ENCODE peak calls at places on chromosomes 1 and 21, in six cellular contexts. One of them, this sample, is unnamed. For H3K27me3 and H3K4me1, the result is how much of the 10 kb centered on the place peaks cover.

GRCh38 chr1:193539731-193540459 is 353.5 kb upstream of the B3GALT2 start:
- DNase-seq in sigmoid colon: no peak
- DNase-seq in uterus: no peak
- DNase-seq in heart left ventricle: no peak
- DNase-seq in prostate gland: no peak
- DNase-seq in esophagus squamous epithelium: no peak
- DNase-seq in this sample: no peak

GRCh38 chr1:25020851-25021585 is 90.9 kb upstream of the RUNX3 start:
- DNase-seq in sigmoid colon: no peak
- DNase-seq in uterus: no peak
- DNase-seq in heart left ventricle: peak
- DNase-seq in prostate gland: no peak
- DNase-seq in esophagus squamous epithelium: no peak
- DNase-seq in this sample: no peak

GRCh38 chr1:185917646-185918045 is 183.5 kb downstream of the HMCN1 start:
- DNase-seq in sigmoid colon: no peak
- DNase-seq in uterus: no peak
- DNase-seq in heart left ventricle: no peak
- DNase-seq in prostate gland: no peak
- DNase-seq in esophagus squamous epithelium: no peak
- DNase-seq in this sample: peak

GRCh38 chr21:41098076-41098475 is 69.9 kb upstream of the BACE2 start:
- DNase-seq in sigmoid colon: no peak
- DNase-seq in uterus: no peak
- DNase-seq in heart left ventricle: no peak
- DNase-seq in prostate gland: no peak
- DNase-seq in esophagus squamous epithelium: no peak
- DNase-seq in this sample: no peak

GRCh38 chr1:18951818-18952391 is 4.6 kb downstream of the IFFO2 start:
- DNase-seq in sigmoid colon: no peak
- DNase-seq in uterus: no peak
- DNase-seq in heart left ventricle: no peak
- DNase-seq in prostate gland: no peak
- DNase-seq in esophagus squamous epithelium: no peak
- DNase-seq in this sample: no peak

GRCh38 chr1:121587777-121588176 is 403.0 kb downstream of the SRGAP2C start:
- DNase-seq in sigmoid colon: no peak
- DNase-seq in uterus: no peak
- DNase-seq in heart left ventricle: no peak
- DNase-seq in prostate gland: no peak
- DNase-seq in esophagus squamous epithelium: no peak
- DNase-seq in this sample: no peak

GRCh38 chr1:165324050-165324449 is 32.5 kb downstream of the LMX1A start:
- DNase-seq in sigmoid colon: no peak
- DNase-seq in uterus: no peak
- DNase-seq in heart left ventricle: no peak
- DNase-seq in prostate gland: no peak
- DNase-seq in esophagus squamous epithelium: no peak
- DNase-seq in this sample: no peak

GRCh38 chr1:67264899-67265298 is 42.8 kb upstream of the IL12RB2 start:
- DNase-seq in sigmoid colon: no peak
- DNase-seq in uterus: no peak
- DNase-seq in heart left ventricle: no peak
- DNase-seq in prostate gland: no peak
- DNase-seq in esophagus squamous epithelium: no peak
- DNase-seq in this sample: no peak

GRCh38 chr21:45290948-45291612 is 3.4 kb upstream of the POFUT2 start:
- DNase-seq in sigmoid colon: peak
- DNase-seq in uterus: no peak
- DNase-seq in heart left ventricle: no peak
- DNase-seq in prostate gland: no peak
- DNase-seq in esophagus squamous epithelium: no peak
- DNase-seq in this sample: peak

GRCh38 chr1:197150336-197151005 is 4.0 kb upstream of the ASPM start:
- DNase-seq in sigmoid colon: no peak
- DNase-seq in uterus: no peak
- DNase-seq in heart left ventricle: no peak
- DNase-seq in prostate gland: no peak
- DNase-seq in esophagus squamous epithelium: no peak
- DNase-seq in this sample: no peak

GRCh38 chr1:42128984-42129383 is 24.2 kb upstream of the GUCA2B start:
- DNase-seq in sigmoid colon: no peak
- DNase-seq in uterus: no peak
- DNase-seq in heart left ventricle: no peak
- DNase-seq in prostate gland: no peak
- DNase-seq in esophagus squamous epithelium: no peak
- DNase-seq in this sample: no peak

GRCh38 chr1:9101510-9102146 is 27.3 kb downstream of the GPR157 start:
- DNase-seq in sigmoid colon: peak
- DNase-seq in uterus: peak
- DNase-seq in heart left ventricle: no peak
- DNase-seq in prostate gland: peak
- DNase-seq in esophagus squamous epithelium: no peak
- DNase-seq in this sample: peak

GRCh38 chr1:50651476-50652263 is 228.4 kb upstream of the DMRTA2 start:
- DNase-seq in sigmoid colon: no peak
- DNase-seq in uterus: no peak
- DNase-seq in heart left ventricle: no peak
- DNase-seq in prostate gland: no peak
- DNase-seq in esophagus squamous epithelium: no peak
- DNase-seq in this sample: no peak

GRCh38 chr21:32702702-32703101 is 25.1 kb downstream of the SYNJ1 start:
- DNase-seq in sigmoid colon: no peak
- DNase-seq in uterus: no peak
- DNase-seq in heart left ventricle: no peak
- DNase-seq in prostate gland: no peak
- DNase-seq in esophagus squamous epithelium: no peak
- DNase-seq in this sample: no peak

GRCh38 chr1:241212624-241213023 is 144.4 kb downstream of the RGS7 start:
- DNase-seq in sigmoid colon: no peak
- DNase-seq in uterus: no peak
- DNase-seq in heart left ventricle: no peak
- DNase-seq in prostate gland: no peak
- DNase-seq in esophagus squamous epithelium: no peak
- DNase-seq in this sample: peak

GRCh38 chr21:37863842-37864241 is 52.4 kb downstream of the KCNJ6 start:
- DNase-seq in sigmoid colon: no peak
- DNase-seq in uterus: no peak
- DNase-seq in heart left ventricle: no peak
- DNase-seq in prostate gland: no peak
- DNase-seq in esophagus squamous epithelium: no peak
- DNase-seq in this sample: no peak

DNA sequence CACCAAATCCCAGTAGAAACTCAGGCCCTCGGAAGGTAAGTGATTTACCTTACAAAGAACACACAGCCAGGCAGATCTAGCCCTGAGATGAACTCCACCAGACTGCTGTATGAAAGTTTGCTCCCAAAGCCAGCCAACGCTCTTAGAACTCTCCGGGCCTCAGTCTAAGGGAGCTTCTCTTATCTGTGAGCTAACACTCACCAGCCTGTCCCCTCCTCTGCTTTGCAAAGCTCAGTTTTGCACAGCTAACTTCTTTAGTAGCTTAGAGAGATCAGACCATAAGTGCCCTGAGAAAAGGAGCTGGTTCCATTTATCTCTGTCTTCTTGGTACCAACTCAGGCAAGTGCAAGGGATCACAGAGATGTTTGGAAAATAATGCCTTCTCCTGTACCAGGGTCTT is 195.8 kb upstream of the JUN start:
- DNase-seq in sigmoid colon: no peak
- DNase-seq in uterus: no peak
- DNase-seq in heart left ventricle: no peak
- DNase-seq in prostate gland: no peak
- DNase-seq in esophagus squamous epithelium: no peak
- DNase-seq in this sample: no peak
- TF ChIP-seq POLR2A in sigmoid colon: no peak
- TF ChIP-seq POLR2A in uterus: no peak
- TF ChIP-seq POLR2A in heart left ventricle: no peak
- TF ChIP-seq POLR2A in prostate gland: no peak
- TF ChIP-seq POLR2A in esophagus squamous epithelium: no peak
- TF ChIP-seq POLR2A in this sample: no peak

GRCh38 chr1:217135569-217135915 is 412.3 kb upstream of the ESRRG start:
- DNase-seq in sigmoid colon: no peak
- DNase-seq in uterus: no peak
- DNase-seq in heart left ventricle: no peak
- DNase-seq in prostate gland: no peak
- DNase-seq in esophagus squamous epithelium: no peak
- DNase-seq in this sample: no peak

GRCh38 chr1:217133958-217134856 is 411.0 kb upstream of the ESRRG start:
- DNase-seq in sigmoid colon: no peak
- DNase-seq in uterus: no peak
- DNase-seq in heart left ventricle: no peak
- DNase-seq in prostate gland: no peak
- DNase-seq in esophagus squamous epithelium: no peak
- DNase-seq in this sample: no peak

GRCh38 chr1:217136895-217137205 is 413.6 kb upstream of the ESRRG start:
- DNase-seq in sigmoid colon: no peak
- DNase-seq in uterus: no peak
- DNase-seq in heart left ventricle: no peak
- DNase-seq in prostate gland: no peak
- DNase-seq in esophagus squamous epithelium: no peak
- DNase-seq in this sample: no peak

GRCh38 chr1:217135987-217136894 is 413.0 kb upstream of the ESRRG start:
- DNase-seq in sigmoid colon: no peak
- DNase-seq in uterus: no peak
- DNase-seq in heart left ventricle: no peak
- DNase-seq in prostate gland: no peak
- DNase-seq in esophagus squamous epithelium: no peak
- DNase-seq in this sample: no peak

GRCh38 chr1:217134857-217135568 is 411.8 kb upstream of the ESRRG start:
- DNase-seq in sigmoid colon: no peak
- DNase-seq in uterus: no peak
- DNase-seq in heart left ventricle: no peak
- DNase-seq in prostate gland: no peak
- DNase-seq in esophagus squamous epithelium: no peak
- DNase-seq in this sample: no peak
- H3K27me3 ChIP-seq in sigmoid colon: half or more
- H3K27me3 ChIP-seq in uterus: under half
- H3K27me3 ChIP-seq in heart left ventricle: under half
- H3K27me3 ChIP-seq in prostate gland: under half
- H3K27me3 ChIP-seq in esophagus squamous epithelium: under half
- H3K27me3 ChIP-seq in this sample: half or more

GRCh38 chr21:42236693-42237092 is 17.8 kb downstream of the ABCG1 start:
- DNase-seq in sigmoid colon: no peak
- DNase-seq in uterus: no peak
- DNase-seq in heart left ventricle: no peak
- DNase-seq in prostate gland: no peak
- DNase-seq in esophagus squamous epithelium: no peak
- DNase-seq in this sample: no peak

GRCh38 chr21:42234464-42235241 is 15.7 kb downstream of the ABCG1 start:
- DNase-seq in sigmoid colon: peak
- DNase-seq in uterus: peak
- DNase-seq in heart left ventricle: peak
- DNase-seq in prostate gland: peak
- DNase-seq in esophagus squamous epithelium: no peak
- DNase-seq in this sample: peak

GRCh38 chr21:42236014-42236413 is 17.1 kb downstream of the ABCG1 start:
- DNase-seq in sigmoid colon: no peak
- DNase-seq in uterus: no peak
- DNase-seq in heart left ventricle: no peak
- DNase-seq in prostate gland: no peak
- DNase-seq in esophagus squamous epithelium: no peak
- DNase-seq in this sample: peak

GRCh38 chr21:42234026-42234425 is 15.1 kb downstream of the ABCG1 start:
- DNase-seq in sigmoid colon: no peak
- DNase-seq in uterus: no peak
- DNase-seq in heart left ventricle: no peak
- DNase-seq in prostate gland: no peak
- DNase-seq in esophagus squamous epithelium: no peak
- DNase-seq in this sample: no peak

DNA sequence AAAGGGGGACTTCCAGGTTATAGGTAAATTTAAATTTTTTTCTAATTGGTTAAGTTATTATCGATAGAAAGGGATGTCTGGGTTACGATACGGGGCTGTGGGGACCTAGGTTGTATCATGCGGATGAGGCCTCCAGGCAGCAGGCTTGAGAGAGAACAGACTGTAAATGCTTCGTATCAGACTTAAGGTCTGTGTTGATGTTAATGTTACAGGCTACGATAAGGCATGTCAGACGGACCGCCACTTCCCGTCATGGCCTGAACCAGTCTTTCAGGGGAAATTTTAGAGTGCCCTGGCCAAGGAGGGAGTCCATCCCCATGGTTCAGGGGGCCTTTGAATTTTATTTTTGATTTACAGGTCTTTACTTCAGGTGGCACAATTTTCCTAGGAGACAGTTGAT is 16.7 kb downstream of the ABCG1 start:
- DNase-seq in sigmoid colon: no peak
- DNase-seq in uterus: no peak
- DNase-seq in heart left ventricle: no peak
- DNase-seq in prostate gland: no peak
- DNase-seq in esophagus squamous epithelium: no peak
- DNase-seq in this sample: no peak
- H3K4me1 ChIP-seq in sigmoid colon: half or more
- H3K4me1 ChIP-seq in uterus: under half
- H3K4me1 ChIP-seq in heart left ventricle: half or more
- H3K4me1 ChIP-seq in prostate gland: under half
- H3K4me1 ChIP-seq in esophagus squamous epithelium: under half
- H3K4me1 ChIP-seq in this sample: half or more

GRCh38 chr1:85581138-85581801 is 709 bp downstream of the CCN1 start:
- DNase-seq in sigmoid colon: peak
- DNase-seq in uterus: peak
- DNase-seq in heart left ventricle: peak
- DNase-seq in prostate gland: peak
- DNase-seq in esophagus squamous epithelium: no peak
- DNase-seq in this sample: peak
- TF ChIP-seq POLR2A in sigmoid colon: no peak
- TF ChIP-seq POLR2A in uterus: no peak
- TF ChIP-seq POLR2A in heart left ventricle: no peak
- TF ChIP-seq POLR2A in prostate gland: no peak
- TF ChIP-seq POLR2A in esophagus squamous epithelium: no peak
- TF ChIP-seq POLR2A in this sample: peak

DNA sequence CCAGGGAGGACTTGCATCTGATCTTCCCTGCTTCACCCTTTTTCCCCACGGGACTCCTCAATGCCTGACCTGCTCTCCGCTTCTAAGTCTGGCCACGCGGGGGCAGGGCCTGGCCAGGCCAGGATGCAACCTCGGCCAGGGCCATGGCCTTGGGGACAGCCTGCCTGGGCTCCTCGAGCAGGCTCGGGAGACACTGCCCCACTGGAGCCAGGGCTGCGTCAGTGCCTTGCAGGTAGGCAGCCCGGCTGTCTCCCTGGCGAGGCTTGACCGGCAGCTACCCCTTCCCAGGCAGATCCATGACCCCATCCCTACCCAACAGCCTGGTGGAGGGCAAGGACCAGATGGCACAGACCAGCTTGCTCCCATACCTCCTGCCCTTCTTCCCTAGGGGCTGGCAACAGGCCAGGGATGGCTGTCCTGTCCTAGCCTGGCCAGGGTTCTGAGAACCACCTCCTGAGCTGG is 2.7 kb upstream of the PRDM16 start:
- DNase-seq in sigmoid colon: peak
- DNase-seq in uterus: no peak
- DNase-seq in heart left ventricle: peak
- DNase-seq in prostate gland: no peak
- DNase-seq in esophagus squamous epithelium: no peak
- DNase-seq in this sample: peak
- H3K27me3 ChIP-seq in sigmoid colon: half or more
- H3K27me3 ChIP-seq in uterus: half or more
- H3K27me3 ChIP-seq in heart left ventricle: under half
- H3K27me3 ChIP-seq in prostate gland: half or more
- H3K27me3 ChIP-seq in esophagus squamous epithelium: half or more
- H3K27me3 ChIP-seq in this sample: half or more

This sample was measured in adrenal gland.